ENCODE peak calls at places on chromosome 14, in ten cellular contexts. P is AG04450; R is HS-5; M is GDM1; C is fibroblast of lung; U is stimulated activated CD8-positive, alpha-beta memory T cell treated with anti-CD3 and anti-CD28 coated beads, Interleukin-12 subunit alpha, Interleukin-12 subunit beta, amount 100 ng/mL, for 1 hour; O is stimulated activated CD4-positive, alpha-beta T cell treated with anti-CD3 and anti-CD28 coated beads, Interleukin-2, amount 100 ng/mL, for 24 hours; B is Right ventricle myocardium inferior; N is activated T-cell treated with anti-CD3 and anti-CD28 coated beads for 1 hour; T is HEK293T. Q is an unnamed sample.

GRCh38 chr14:76550534-76550933 is 174.6 kb downstream of the ESRRB start:
- DNase-seq in P (no peak), R (no peak), M (no peak), C (no peak), U (no peak), O (no peak), B (no peak), N (no peak), T (no peak), Q (no peak)

GRCh38 chr14:43983721-43984120 is 523.4 kb downstream of the FSCB start:
- DNase-seq in P (no peak), R (no peak), M (no peak), C (no peak), U (no peak), O (no peak), B (no peak), N (no peak), T (no peak), Q (no peak)

GRCh38 chr14:79890527-79890926 is 320.8 kb downstream of the DIO2 start:
- DNase-seq in P (no peak), R (no peak), M (no peak), C (no peak), U (no peak), O (no peak), B (no peak), N (no peak), T (no peak), Q (no peak)

GRCh38 chr14:28966416-28967233 is 200.0 kb downstream of the FOXG1 start:
- DNase-seq in P (no peak), R (no peak), M (no peak), C (no peak), U (no peak), O (no peak), B (no peak), N (no peak), T (no peak), Q (no peak)

GRCh38 chr14:22039938-22040780 is 366.5 kb upstream of the OR4E1 start:
- DNase-seq in P (no peak), R (no peak), M (peak; percentile 8), C (no peak), U (peak; percentile 7), O (peak; percentile 32), B (no peak), N (peak; percentile 14), T (peak; percentile 22), Q (no peak)

GRCh38 chr14:75690010-75690409 is 29.0 kb downstream of the TTLL5 start:
- DNase-seq in P (no peak), R (no peak), M (no peak), C (no peak), U (no peak), O (no peak), B (no peak), N (no peak), T (no peak), Q (no peak)

GRCh38 chr14:41960316-41960715 is 353.6 kb downstream of the LRFN5 start:
- DNase-seq in P (no peak), R (no peak), M (no peak), C (peak; percentile 69), U (no peak), O (no peak), B (no peak), N (no peak), T (no peak), Q (no peak)

GRCh38 chr14:26873556-26873955 is 275.7 kb upstream of the NOVA1 start:
- DNase-seq in P (no peak), R (no peak), M (no peak), C (no peak), U (no peak), O (no peak), B (no peak), N (no peak), T (no peak), Q (no peak)

GRCh38 chr14:82755923-82756322 is 1222.3 kb upstream of the SEL1L start:
- DNase-seq in P (no peak), R (no peak), M (no peak), C (peak; percentile 25), U (no peak), O (no peak), B (no peak), N (no peak), T (no peak), Q (no peak)

GRCh38 chr14:99564903-99565259 is 39.1 kb downstream of the CCDC85C start:
- DNase-seq in P (no peak), R (no peak), M (no peak), C (no peak), U (no peak), O (no peak), B (no peak), N (no peak), T (no peak), Q (no peak)

GRCh38 chr14:74836251-74836957 is 39.5 kb downstream of the PROX2 start:
- DNase-seq in P (no peak), R (no peak), M (no peak), C (peak; percentile 55), U (no peak), O (no peak), B (no peak), N (no peak), T (no peak), Q (no peak)

GRCh38 chr14:75459791-75460190 is 32.0 kb downstream of the JDP2 start:
- DNase-seq in P (no peak), R (no peak), M (no peak), C (no peak), U (no peak), O (no peak), B (no peak), N (no peak), T (no peak), Q (no peak)

GRCh38 chr14:79670811-79671210 is 540.5 kb downstream of the DIO2 start:
- DNase-seq in P (no peak), R (no peak), M (no peak), C (no peak), U (no peak), O (no peak), B (no peak), N (no peak), T (no peak), Q (no peak)

GRCh38 chr14:102225936-102226335 is 79.0 kb downstream of the MOK start:
- DNase-seq in P (no peak), R (no peak), M (no peak), C (no peak), U (no peak), O (no peak), B (peak; percentile 68), N (no peak), T (no peak), Q (no peak)

GRCh38 chr14:35366048-35366428 is 38.5 kb downstream of the NFKBIA start:
- DNase-seq in P (no peak), R (no peak), M (peak; percentile 33), C (peak; percentile 31), U (no peak), O (peak; percentile 47), B (peak; percentile 74), N (no peak), T (no peak), Q (no peak)

GRCh38 chr14:105582639-105583038 is 56.3 kb downstream of the TMEM121 start:
- DNase-seq in P (no peak), R (no peak), M (no peak), C (peak; percentile 3), U (no peak), O (no peak), B (no peak), N (no peak), T (no peak), Q (no peak)

GRCh38 chr14:90554341-90554740 is 157.5 kb downstream of the CALM1 start:
- DNase-seq in P (no peak), R (no peak), M (no peak), C (no peak), U (no peak), O (no peak), B (no peak), N (no peak), T (no peak), Q (no peak)

GRCh38 chr14:101446387-101446969 is 114.8 kb upstream of the DIO3 start:
- DNase-seq in P (no peak), R (no peak), M (no peak), C (no peak), U (no peak), O (no peak), B (no peak), N (no peak), T (no peak), Q (no peak)

GRCh38 chr14:96622926-96623325 is 120.7 kb downstream of the PAPOLA start:
- DNase-seq in P (no peak), R (no peak), M (no peak), C (no peak), U (no peak), O (no peak), B (no peak), N (no peak), T (no peak), Q (no peak)